ENCODE peak calls at places on chromosomes 2 and 18, in five cellular contexts. One of them, this sample, is unnamed.
A peak's percentile ranks its signal among the peaks of the same experiment; 100 is the strongest.

GRCh38 chr2:205675861-205676516 is 6.3 kb upstream of the NRP2 start:
- DNase-seq in body of pancreas: peak; percentile 22
- DNase-seq in LNCaP clone FGC: peak; percentile 26
- DNase-seq in thyroid gland: no peak
- DNase-seq in BJ: no peak
- DNase-seq in this sample: no peak

GRCh38 chr2:239937866-239938640 is 87.1 kb downstream of the NDUFA10 start:
- DNase-seq in body of pancreas: no peak
- DNase-seq in LNCaP clone FGC: no peak
- DNase-seq in thyroid gland: no peak
- DNase-seq in BJ: no peak
- DNase-seq in this sample: no peak

GRCh38 chr18:13791181-13791580 is 32.8 kb upstream of the MC5R start:
- DNase-seq in body of pancreas: no peak
- DNase-seq in LNCaP clone FGC: no peak
- DNase-seq in thyroid gland: no peak
- DNase-seq in BJ: no peak
- DNase-seq in this sample: no peak

GRCh38 chr2:26605195-26605968 is 35.8 kb downstream of the CIB4 start:
- DNase-seq in body of pancreas: peak; percentile 42
- DNase-seq in LNCaP clone FGC: no peak
- DNase-seq in thyroid gland: peak; percentile 45
- DNase-seq in BJ: no peak
- DNase-seq in this sample: no peak

GRCh38 chr2:1795842-1796580 is 51.7 kb upstream of the PXDN start:
- DNase-seq in body of pancreas: no peak
- DNase-seq in LNCaP clone FGC: no peak
- DNase-seq in thyroid gland: no peak
- DNase-seq in BJ: peak; percentile 86
- DNase-seq in this sample: no peak

GRCh38 chr18:50218432-50219197 is 23.7 kb upstream of the MYO5B start:
- DNase-seq in body of pancreas: peak; percentile 47
- DNase-seq in LNCaP clone FGC: peak; percentile 3
- DNase-seq in thyroid gland: no peak
- DNase-seq in BJ: no peak
- DNase-seq in this sample: no peak

GRCh38 chr2:239778861-239779591 is 246.1 kb downstream of the NDUFA10 start:
- DNase-seq in body of pancreas: no peak
- DNase-seq in LNCaP clone FGC: no peak
- DNase-seq in thyroid gland: no peak
- DNase-seq in BJ: no peak
- DNase-seq in this sample: no peak

GRCh38 chr2:173359231-173359630 is 4.6 kb downstream of the CDCA7 start:
- DNase-seq in body of pancreas: no peak
- DNase-seq in LNCaP clone FGC: no peak
- DNase-seq in thyroid gland: no peak
- DNase-seq in BJ: no peak
- DNase-seq in this sample: no peak

GRCh38 chr2:27123302-27124150 is at the start of gene ABHD1:
- DNase-seq in body of pancreas: peak; percentile 70
- DNase-seq in LNCaP clone FGC: no peak
- DNase-seq in thyroid gland: peak; percentile 65
- DNase-seq in BJ: no peak
- DNase-seq in this sample: no peak

GRCh38 chr2:220072669-220073235 is 445.3 kb downstream of the SLC4A3 start:
- DNase-seq in body of pancreas: no peak
- DNase-seq in LNCaP clone FGC: no peak
- DNase-seq in thyroid gland: peak; percentile 80
- DNase-seq in BJ: no peak
- DNase-seq in this sample: no peak

GRCh38 chr2:174023591-174024523 is 58.7 kb upstream of the SP3 start:
- DNase-seq in body of pancreas: no peak
- DNase-seq in LNCaP clone FGC: no peak
- DNase-seq in thyroid gland: peak; percentile 83
- DNase-seq in BJ: peak; percentile 82
- DNase-seq in this sample: no peak

GRCh38 chr2:149082781-149083180 is 44.3 kb downstream of the LYPD6B start:
- DNase-seq in body of pancreas: no peak
- DNase-seq in LNCaP clone FGC: no peak
- DNase-seq in thyroid gland: no peak
- DNase-seq in BJ: no peak
- DNase-seq in this sample: no peak

GRCh38 chr2:170525566-170525900 is 189.6 kb upstream of the SP5 start:
- DNase-seq in body of pancreas: peak; percentile 68
- DNase-seq in LNCaP clone FGC: no peak
- DNase-seq in thyroid gland: peak; percentile 84
- DNase-seq in BJ: peak; percentile 81
- DNase-seq in this sample: peak; percentile 86

GRCh38 chr18:78390985-78391384 is 588.6 kb upstream of the SALL3 start:
- DNase-seq in body of pancreas: no peak
- DNase-seq in LNCaP clone FGC: no peak
- DNase-seq in thyroid gland: no peak
- DNase-seq in BJ: no peak
- DNase-seq in this sample: no peak

GRCh38 chr2:46632349-46632748 is 153.0 kb downstream of the TMEM247 start:
- DNase-seq in body of pancreas: no peak
- DNase-seq in LNCaP clone FGC: no peak
- DNase-seq in thyroid gland: no peak
- DNase-seq in BJ: peak; percentile 39
- DNase-seq in this sample: no peak

GRCh38 chr2:74399785-74400184 is 19.7 kb upstream of the DCTN1 start:
- DNase-seq in body of pancreas: no peak
- DNase-seq in LNCaP clone FGC: no peak
- DNase-seq in thyroid gland: no peak
- DNase-seq in BJ: no peak
- DNase-seq in this sample: no peak

GRCh38 chr18:48835119-48835518 is 115.6 kb downstream of the SMAD7 start:
- DNase-seq in body of pancreas: no peak
- DNase-seq in LNCaP clone FGC: no peak
- DNase-seq in thyroid gland: no peak
- DNase-seq in BJ: no peak
- DNase-seq in this sample: no peak

GRCh38 chr18:54119524-54120019 is 104.9 kb downstream of the MBD2 start:
- DNase-seq in body of pancreas: peak; percentile 21
- DNase-seq in LNCaP clone FGC: peak; percentile 58
- DNase-seq in thyroid gland: no peak
- DNase-seq in BJ: no peak
- DNase-seq in this sample: no peak

GRCh38 chr2:37890893-37891495 is 34.1 kb upstream of the RMDN2 start:
- DNase-seq in body of pancreas: peak; percentile 70
- DNase-seq in LNCaP clone FGC: no peak
- DNase-seq in thyroid gland: peak; percentile 69
- DNase-seq in BJ: no peak
- DNase-seq in this sample: no peak

GRCh38 chr2:43832457-43832856 is 6.2 kb downstream of the ABCG5 start:
- DNase-seq in body of pancreas: no peak
- DNase-seq in LNCaP clone FGC: no peak
- DNase-seq in thyroid gland: no peak
- DNase-seq in BJ: no peak
- DNase-seq in this sample: no peak

GRCh38 chr18:58788971-58789797 is 75.5 kb upstream of the ZNF532 start:
- DNase-seq in body of pancreas: no peak
- DNase-seq in LNCaP clone FGC: peak; percentile 92
- DNase-seq in thyroid gland: peak; percentile 21
- DNase-seq in BJ: no peak
- DNase-seq in this sample: no peak

GRCh38 chr18:7537145-7537544 is 30.0 kb upstream of the PTPRM start:
- DNase-seq in body of pancreas: no peak
- DNase-seq in LNCaP clone FGC: no peak
- DNase-seq in thyroid gland: no peak
- DNase-seq in BJ: no peak
- DNase-seq in this sample: no peak

GRCh38 chr2:148527488-148528340 is 116.8 kb upstream of the EPC2 start:
- DNase-seq in body of pancreas: no peak
- DNase-seq in LNCaP clone FGC: no peak
- DNase-seq in thyroid gland: no peak
- DNase-seq in BJ: no peak
- DNase-seq in this sample: no peak

GRCh38 chr2:102233132-102233884 is 46.5 kb downstream of the IL1RL2 start:
- DNase-seq in body of pancreas: no peak
- DNase-seq in LNCaP clone FGC: no peak
- DNase-seq in thyroid gland: no peak
- DNase-seq in BJ: no peak
- DNase-seq in this sample: no peak

GRCh38 chr2:149561309-149561926 is 26.2 kb downstream of the MMADHC start:
- DNase-seq in body of pancreas: peak; percentile 30
- DNase-seq in LNCaP clone FGC: no peak
- DNase-seq in thyroid gland: no peak
- DNase-seq in BJ: no peak
- DNase-seq in this sample: no peak

GRCh38 chr2:98936917-98937351 is 909 bp upstream of the CRACDL start:
- DNase-seq in body of pancreas: no peak
- DNase-seq in LNCaP clone FGC: no peak
- DNase-seq in thyroid gland: no peak
- DNase-seq in BJ: no peak
- DNase-seq in this sample: no peak

GRCh38 chr2:17506736-17507616 is 11.3 kb downstream of the RAD51AP2 start:
- DNase-seq in body of pancreas: no peak
- DNase-seq in LNCaP clone FGC: no peak
- DNase-seq in thyroid gland: no peak
- DNase-seq in BJ: no peak
- DNase-seq in this sample: no peak

GRCh38 chr2:152413228-152414030 is 78.5 kb downstream of the FMNL2 start:
- DNase-seq in body of pancreas: no peak
- DNase-seq in LNCaP clone FGC: no peak
- DNase-seq in thyroid gland: no peak
- DNase-seq in BJ: no peak
- DNase-seq in this sample: no peak

GRCh38 chr2:3377612-3378432 is at the start of gene EIPR1:
- DNase-seq in body of pancreas: peak; percentile 96
- DNase-seq in LNCaP clone FGC: peak; percentile 95
- DNase-seq in thyroid gland: peak; percentile 99
- DNase-seq in BJ: peak; percentile 93
- DNase-seq in this sample: peak; percentile 91

GRCh38 chr18:673769-674168 is 16.3 kb downstream of the TYMS start:
- DNase-seq in body of pancreas: no peak
- DNase-seq in LNCaP clone FGC: no peak
- DNase-seq in thyroid gland: no peak
- DNase-seq in BJ: no peak
- DNase-seq in this sample: no peak

GRCh38 chr18:48975221-48975816 is 24.6 kb upstream of the SMAD7 start:
- DNase-seq in body of pancreas: no peak
- DNase-seq in LNCaP clone FGC: no peak
- DNase-seq in thyroid gland: no peak
- DNase-seq in BJ: no peak
- DNase-seq in this sample: no peak

GRCh38 chr2:23386422-23387220 is 1.6 kb downstream of the KLHL29 start:
- DNase-seq in body of pancreas: peak; percentile 31
- DNase-seq in LNCaP clone FGC: no peak
- DNase-seq in thyroid gland: peak; percentile 28
- DNase-seq in BJ: no peak
- DNase-seq in this sample: no peak

GRCh38 chr2:158773121-158773520 is 22.0 kb upstream of the DAPL1 start:
- DNase-seq in body of pancreas: no peak
- DNase-seq in LNCaP clone FGC: no peak
- DNase-seq in thyroid gland: peak; percentile 42
- DNase-seq in BJ: no peak
- DNase-seq in this sample: no peak

GRCh38 chr2:7633556-7634153 is 716.4 kb downstream of the RNF144A start:
- DNase-seq in body of pancreas: no peak
- DNase-seq in LNCaP clone FGC: no peak
- DNase-seq in thyroid gland: no peak
- DNase-seq in BJ: no peak
- DNase-seq in this sample: no peak

GRCh38 chr18:2883137-2883671 is 36.4 kb downstream of the EMILIN2 start:
- DNase-seq in body of pancreas: no peak
- DNase-seq in LNCaP clone FGC: no peak
- DNase-seq in thyroid gland: peak; percentile 20
- DNase-seq in BJ: no peak
- DNase-seq in this sample: no peak

GRCh38 chr2:24824966-24825882 is 32.0 kb downstream of the CENPO start:
- DNase-seq in body of pancreas: no peak
- DNase-seq in LNCaP clone FGC: no peak
- DNase-seq in thyroid gland: no peak
- DNase-seq in BJ: no peak
- DNase-seq in this sample: no peak
- TF ChIP-seq CTCF in body of pancreas: no peak
- TF ChIP-seq CTCF in LNCaP clone FGC: peak; percentile 14
- TF ChIP-seq CTCF in thyroid gland: no peak
- TF ChIP-seq CTCF in BJ: peak; percentile 57
- TF ChIP-seq CTCF in this sample: peak; percentile 39

GRCh38 chr2:167640096-167640495 is 607.3 kb downstream of the STK39 start:
- DNase-seq in body of pancreas: no peak
- DNase-seq in LNCaP clone FGC: no peak
- DNase-seq in thyroid gland: no peak
- DNase-seq in BJ: no peak
- DNase-seq in this sample: no peak
- H3K4me3 ChIP-seq in body of pancreas: no peak overlapping the region
- H3K4me3 ChIP-seq in LNCaP clone FGC: no peak overlapping the region
- H3K4me3 ChIP-seq in thyroid gland: no peak overlapping the region
- H3K4me3 ChIP-seq in BJ: no peak overlapping the region
- H3K4me3 ChIP-seq in this sample: no peak overlapping the region

DNA sequence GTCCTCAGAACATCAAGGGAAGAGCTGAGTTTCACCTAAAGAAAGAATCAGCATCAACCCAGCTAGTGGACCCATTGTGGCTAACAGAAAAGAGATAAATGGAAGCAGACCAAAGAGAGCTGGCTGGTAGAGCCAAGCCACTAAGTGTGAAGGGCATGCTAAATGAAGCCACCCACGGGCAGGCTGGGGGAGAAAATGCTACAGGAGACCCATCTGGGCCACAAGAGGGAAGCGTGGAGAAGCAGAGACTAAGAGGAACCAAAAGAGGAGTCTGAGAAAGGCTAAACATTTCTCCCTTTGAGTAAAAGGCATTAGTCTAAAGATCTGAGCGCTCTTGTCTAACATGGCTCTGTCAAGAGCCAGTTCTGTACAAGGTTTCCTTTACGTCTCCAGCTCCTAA is 15.8 kb downstream of the CWC22 start:
- DNase-seq in body of pancreas: no peak
- DNase-seq in LNCaP clone FGC: no peak
- DNase-seq in thyroid gland: no peak
- DNase-seq in BJ: no peak
- DNase-seq in this sample: no peak
- TF ChIP-seq CTCF in body of pancreas: no peak
- TF ChIP-seq CTCF in LNCaP clone FGC: peak; percentile 10
- TF ChIP-seq CTCF in thyroid gland: no peak
- TF ChIP-seq CTCF in BJ: peak; percentile 33
- TF ChIP-seq CTCF in this sample: peak; percentile 15

DNA sequence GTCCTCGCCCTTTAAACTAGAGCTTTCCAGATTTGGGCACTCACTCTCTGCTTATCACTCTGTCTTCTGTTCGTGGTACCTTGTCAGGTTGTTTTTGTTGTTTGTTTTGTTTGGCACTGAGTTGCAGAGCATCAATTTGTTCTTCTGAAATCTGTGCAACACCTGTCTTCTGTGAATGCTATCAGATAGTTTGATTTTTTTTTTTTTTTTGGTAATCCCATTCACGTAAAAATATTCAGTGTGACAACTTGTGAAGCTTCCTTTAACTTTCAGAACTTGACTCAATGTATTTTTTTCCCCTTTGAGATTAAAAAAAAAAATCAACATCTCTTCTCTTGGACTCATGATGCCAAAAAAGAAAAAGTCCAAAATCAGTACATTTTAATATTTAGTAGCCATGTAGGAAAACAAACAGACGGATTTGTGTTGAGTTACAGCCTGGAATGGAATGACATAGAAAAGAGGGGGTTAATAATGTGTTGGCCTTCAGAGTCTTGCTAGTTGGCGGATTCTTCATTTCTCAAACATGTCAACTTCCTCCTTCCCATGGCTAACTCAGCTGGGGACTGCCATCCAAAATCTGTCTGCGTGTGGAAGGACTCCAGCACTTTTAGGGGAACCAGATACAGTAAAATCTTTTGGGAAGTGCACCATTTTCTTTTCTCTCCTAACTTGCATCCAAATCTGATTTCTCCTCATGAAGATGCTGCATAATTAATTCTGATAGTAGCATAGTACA is 1.6 kb downstream of the TMEM178A start:
- DNase-seq in body of pancreas: no peak
- DNase-seq in LNCaP clone FGC: no peak
- DNase-seq in thyroid gland: no peak
- DNase-seq in BJ: no peak
- DNase-seq in this sample: no peak
- H3K4me3 ChIP-seq in body of pancreas: no peak overlapping the region
- H3K4me3 ChIP-seq in LNCaP clone FGC: no peak overlapping the region
- H3K4me3 ChIP-seq in thyroid gland: no peak overlapping the region
- H3K4me3 ChIP-seq in BJ: no peak overlapping the region
- H3K4me3 ChIP-seq in this sample: no peak overlapping the region

This sample was measured in AG04449.